ENCODE peak calls at places on chromosome 20, in ten cellular contexts. G is left ventricle myocardium inferior; I is activated T-helper 1 cell treated with Interleukin-2 at 50 U/mL for 16 hours; Y is activated T-cell treated with anti-CD3 and anti-CD28 coated beads for 1 hour; X is heart right ventricle; Z is EL; R is HT-29; H is naive thymus-derived CD4-positive, alpha-beta T cell; T is activated CD8-positive, alpha-beta T cell treated with anti-CD3 and anti-CD28 coated beads, Interleukin-2, amount 10 ng/mL, durations not matched to agents 7 days and 5 days; E is stimulated activated naive CD8-positive, alpha-beta T cell treated with anti-CD3 and anti-CD28 coated beads, Interleukin-15, amount 100 ng/mL, for 72 hours. K is an unnamed sample.

GRCh38 chr20:31440012-31440659 is at the start of gene DEFB123:
- DNase-seq in X (no peak), I (no peak), Y (no peak), T (no peak), R (no peak), E (no peak), Z (no peak), H (no peak), G (no peak), K (peak; percentile 18)

GRCh38 chr20:10469599-10469998 is 34.5 kb downstream of the SLX4IP start:
- DNase-seq in Z (peak; percentile 74), G (no peak), R (peak; percentile 52), H (peak; percentile 20), E (no peak), I (no peak), T (peak; percentile 52), X (peak; percentile 61), Y (no peak), K (peak; percentile 11)

GRCh38 chr20:4896971-4897497 is 104.3 kb downstream of the SLC23A2 start:
- DNase-seq in T (peak; percentile 36), Y (no peak), X (no peak), I (no peak), R (peak; percentile 60), H (no peak), G (no peak), Z (no peak), E (no peak), K (no peak)

GRCh38 chr20:4585104-4585753 is 136.5 kb upstream of the PRND start:
- DNase-seq in H (no peak), G (no peak), X (no peak), T (no peak), E (peak; percentile 23), Z (peak; percentile 61), Y (no peak), R (peak; percentile 9), I (no peak), K (no peak)

GRCh38 chr20:58618694-58619540 is 32.2 kb upstream of the STX16 start:
- DNase-seq in E (no peak), X (no peak), H (no peak), G (no peak), T (no peak), Z (no peak), R (no peak), Y (no peak), I (no peak), K (no peak)

GRCh38 chr20:50271674-50272412 is 81.2 kb downstream of the CEBPB start:
- DNase-seq in G (peak; percentile 56), H (no peak), R (no peak), X (no peak), Z (no peak), I (no peak), Y (no peak), T (no peak), E (no peak), K (no peak)

GRCh38 chr20:58349586-58349985 is 39.4 kb upstream of the VAPB start:
- DNase-seq in R (no peak), Y (no peak), T (no peak), E (no peak), H (no peak), I (no peak), X (no peak), G (no peak), Z (peak; percentile 78), K (no peak)

GRCh38 chr20:7859371-7859802 is 80.9 kb downstream of the HAO1 start:
- DNase-seq in X (peak; percentile 46), H (no peak), E (peak; percentile 2), I (no peak), T (peak; percentile 22), Y (no peak), G (no peak), R (peak; percentile 58), Z (peak; percentile 59), K (peak; percentile 23)

GRCh38 chr20:38180781-38181180 is 15.7 kb upstream of the TGM2 start:
- DNase-seq in Y (no peak), I (no peak), H (no peak), R (no peak), X (no peak), G (no peak), E (no peak), Z (peak; percentile 53), T (no peak), K (no peak)

GRCh38 chr20:22604815-22605214 is 20.4 kb upstream of the FOXA2 start:
- DNase-seq in Z (no peak), Y (no peak), G (no peak), I (no peak), H (no peak), E (no peak), R (no peak), T (no peak), X (no peak), K (no peak)

GRCh38 chr20:23515250-23515939 is 24.5 kb downstream of the CST8 start:
- DNase-seq in E (no peak), X (no peak), G (no peak), I (no peak), H (no peak), R (no peak), Z (peak; percentile 69), T (no peak), Y (no peak), K (no peak)

GRCh38 chr20:52104546-52105044 is 87.0 kb downstream of the ZFP64 start:
- DNase-seq in T (no peak), H (no peak), I (no peak), G (no peak), X (no peak), Y (no peak), Z (peak; percentile 39), R (no peak), E (peak; percentile 14), K (no peak)

GRCh38 chr20:54162378-54162777 is 11.4 kb downstream of the CYP24A1 start:
- DNase-seq in Y (no peak), T (no peak), H (no peak), E (no peak), X (no peak), Z (no peak), R (no peak), G (no peak), I (no peak), K (no peak)

GRCh38 chr20:47319517-47320252 is 36.8 kb downstream of the ZMYND8 start:
- DNase-seq in E (no peak), Y (no peak), H (no peak), X (peak; percentile 65), Z (peak; percentile 55), T (no peak), G (peak; percentile 36), R (peak; percentile 100), I (no peak), K (peak; percentile 93)

GRCh38 chr20:33992145-33992922 is 1.4 kb upstream of the RALY start:
- DNase-seq in Y (no peak), R (no peak), T (peak; percentile 29), E (no peak), G (no peak), X (no peak), Z (no peak), I (no peak), H (peak; percentile 13), K (no peak)

GRCh38 chr20:50373674-50374286 is 136.4 kb upstream of the PTPN1 start:
- DNase-seq in X (no peak), G (no peak), E (no peak), I (no peak), T (no peak), H (no peak), R (peak; percentile 80), Y (no peak), Z (peak; percentile 33), K (peak; percentile 75)

GRCh38 chr20:23881371-23881770 is 1.8 kb upstream of the CST5 start:
- DNase-seq in Z (no peak), E (no peak), I (no peak), X (no peak), T (no peak), R (no peak), G (no peak), H (no peak), Y (no peak), K (no peak)

GRCh38 chr20:59207742-59208357 is 44.2 kb downstream of the ZNF831 start:
- DNase-seq in Y (peak; percentile 79), R (peak; percentile 79), X (peak; percentile 61), G (peak; percentile 44), T (peak; percentile 86), E (peak; percentile 69), Z (peak; percentile 43), I (peak; percentile 62), H (peak; percentile 79), K (peak; percentile 68)

GRCh38 chr20:36532822-36533221 is 8.5 kb upstream of the MYL9 start:
- DNase-seq in E (no peak), Z (no peak), T (no peak), R (no peak), X (no peak), I (no peak), H (no peak), G (no peak), Y (no peak), K (no peak)

GRCh38 chr20:45765307-45765910 is 26.3 kb downstream of the WFDC3 start:
- DNase-seq in E (no peak), Z (no peak), H (no peak), Y (no peak), X (no peak), R (no peak), I (no peak), G (no peak), T (no peak), K (no peak)

GRCh38 chr20:45036044-45036755 is 64.7 kb downstream of the KCNS1 start:
- DNase-seq in Y (no peak), I (no peak), H (no peak), G (no peak), X (no peak), T (no peak), R (no peak), E (peak; percentile 48), Z (peak; percentile 91), K (peak; percentile 45)

GRCh38 chr20:64104667-64105451 is 2.5 kb downstream of the NPBWR2 start:
- DNase-seq in Y (no peak), G (peak; percentile 4), E (peak; percentile 2), H (no peak), R (no peak), I (no peak), X (no peak), T (no peak), Z (no peak), K (no peak)

GRCh38 chr20:47281376-47281775 is 75.1 kb downstream of the ZMYND8 start:
- DNase-seq in Y (no peak), E (no peak), R (no peak), X (no peak), G (no peak), H (no peak), T (no peak), I (no peak), Z (no peak), K (no peak)

GRCh38 chr20:31903630-31904386 is 33.4 kb downstream of the TTLL9 start:
- DNase-seq in E (no peak), X (no peak), T (no peak), G (no peak), Z (no peak), I (no peak), Y (no peak), H (no peak), R (no peak), K (no peak)

GRCh38 chr20:53146201-53146891 is 174.2 kb downstream of the TSHZ2 start:
- DNase-seq in X (no peak), E (peak; percentile 41), T (no peak), Y (no peak), R (no peak), Z (no peak), H (no peak), G (no peak), I (no peak), K (no peak)

GRCh38 chr20:50409495-50409894 is 100.7 kb upstream of the PTPN1 start:
- DNase-seq in X (no peak), Z (no peak), I (no peak), H (no peak), E (no peak), G (no peak), T (no peak), R (no peak), Y (no peak), K (no peak)

GRCh38 chr20:50534567-50534966 is 24.4 kb downstream of the PTPN1 start:
- DNase-seq in Y (no peak), H (no peak), E (no peak), Z (peak; percentile 84), T (no peak), R (no peak), X (no peak), I (no peak), G (no peak), K (no peak)

GRCh38 chr20:25299801-25300200 is 51.9 kb downstream of the PYGB start:
- DNase-seq in Y (no peak), R (peak; percentile 50), G (no peak), T (no peak), H (no peak), X (no peak), Z (peak; percentile 57), I (no peak), E (no peak), K (no peak)

K was measured in Calu3.